ENCODE peak calls at places on chromosomes 7 and 10, in eight cellular contexts. One of them, this sample, is unnamed.

GRCh38 chr7:28483868-28484267 is 71.5 kb downstream of the CREB5 start:
- DNase-seq in brain microvascular endothelial cell: no peak
- DNase-seq in cardiac muscle cell: no peak
- DNase-seq in Peyer's patch: no peak
- DNase-seq in AG10803: peak; percentile 89
- DNase-seq in right cardiac atrium: no peak
- DNase-seq in HFF-Myc: peak; percentile 24
- DNase-seq in cardiac fibroblast: peak; percentile 45
- DNase-seq in this sample: no peak

GRCh38 chr10:33421789-33422188 is 87.3 kb upstream of the NRP1 start:
- DNase-seq in Peyer's patch: no peak
- DNase-seq in brain microvascular endothelial cell: peak; percentile 90
- DNase-seq in cardiac fibroblast: peak; percentile 92
- DNase-seq in cardiac muscle cell: peak; percentile 92
- DNase-seq in AG10803: peak; percentile 95
- DNase-seq in HFF-Myc: no peak
- DNase-seq in right cardiac atrium: peak; percentile 53
- DNase-seq in this sample: peak; percentile 58

GRCh38 chr7:92259610-92260247 is 14.0 kb downstream of the ANKIB1 start:
- DNase-seq in AG10803: no peak
- DNase-seq in cardiac fibroblast: no peak
- DNase-seq in HFF-Myc: no peak
- DNase-seq in Peyer's patch: no peak
- DNase-seq in cardiac muscle cell: no peak
- DNase-seq in brain microvascular endothelial cell: no peak
- DNase-seq in right cardiac atrium: no peak
- DNase-seq in this sample: no peak

GRCh38 chr7:112395893-112396292 is 54.4 kb upstream of the IFRD1 start:
- DNase-seq in Peyer's patch: no peak
- DNase-seq in right cardiac atrium: no peak
- DNase-seq in HFF-Myc: no peak
- DNase-seq in cardiac muscle cell: no peak
- DNase-seq in AG10803: no peak
- DNase-seq in cardiac fibroblast: no peak
- DNase-seq in brain microvascular endothelial cell: no peak
- DNase-seq in this sample: no peak

GRCh38 chr10:9707205-9707604 is 1310.5 kb upstream of the CELF2 start:
- DNase-seq in cardiac muscle cell: no peak
- DNase-seq in cardiac fibroblast: no peak
- DNase-seq in Peyer's patch: no peak
- DNase-seq in AG10803: no peak
- DNase-seq in brain microvascular endothelial cell: no peak
- DNase-seq in HFF-Myc: no peak
- DNase-seq in right cardiac atrium: no peak
- DNase-seq in this sample: no peak

GRCh38 chr10:110010076-110011069 is 2.6 kb downstream of the ADD3 start:
- DNase-seq in right cardiac atrium: no peak
- DNase-seq in cardiac fibroblast: no peak
- DNase-seq in brain microvascular endothelial cell: no peak
- DNase-seq in HFF-Myc: no peak
- DNase-seq in AG10803: no peak
- DNase-seq in cardiac muscle cell: no peak
- DNase-seq in Peyer's patch: no peak
- DNase-seq in this sample: no peak

GRCh38 chr7:135117096-135117495 is 30.8 kb upstream of the TMEM140 start:
- DNase-seq in cardiac fibroblast: no peak
- DNase-seq in Peyer's patch: no peak
- DNase-seq in brain microvascular endothelial cell: no peak
- DNase-seq in cardiac muscle cell: no peak
- DNase-seq in AG10803: peak; percentile 2
- DNase-seq in HFF-Myc: no peak
- DNase-seq in right cardiac atrium: no peak
- DNase-seq in this sample: peak; percentile 52

GRCh38 chr10:6062101-6062771 is at the start of gene IL2RA:
- DNase-seq in AG10803: no peak
- DNase-seq in brain microvascular endothelial cell: no peak
- DNase-seq in cardiac muscle cell: no peak
- DNase-seq in right cardiac atrium: no peak
- DNase-seq in Peyer's patch: peak; percentile 85
- DNase-seq in HFF-Myc: no peak
- DNase-seq in cardiac fibroblast: no peak
- DNase-seq in this sample: no peak

GRCh38 chr7:104934665-104935064 is 79.3 kb upstream of the KMT2E start:
- DNase-seq in Peyer's patch: no peak
- DNase-seq in cardiac fibroblast: no peak
- DNase-seq in AG10803: no peak
- DNase-seq in brain microvascular endothelial cell: no peak
- DNase-seq in cardiac muscle cell: no peak
- DNase-seq in HFF-Myc: no peak
- DNase-seq in right cardiac atrium: no peak
- DNase-seq in this sample: no peak

GRCh38 chr7:1678070-1678543 is 8.0 kb downstream of the ELFN1 start:
- DNase-seq in AG10803: no peak
- DNase-seq in right cardiac atrium: no peak
- DNase-seq in Peyer's patch: peak; percentile 25
- DNase-seq in HFF-Myc: no peak
- DNase-seq in cardiac muscle cell: no peak
- DNase-seq in cardiac fibroblast: no peak
- DNase-seq in brain microvascular endothelial cell: no peak
- DNase-seq in this sample: no peak

GRCh38 chr7:106997487-106998271 is 46.8 kb upstream of the PRKAR2B start:
- DNase-seq in Peyer's patch: no peak
- DNase-seq in AG10803: no peak
- DNase-seq in cardiac muscle cell: no peak
- DNase-seq in brain microvascular endothelial cell: no peak
- DNase-seq in right cardiac atrium: no peak
- DNase-seq in cardiac fibroblast: no peak
- DNase-seq in HFF-Myc: no peak
- DNase-seq in this sample: no peak

GRCh38 chr7:122535086-122535485 is 163.8 kb downstream of the RNF133 start:
- DNase-seq in HFF-Myc: no peak
- DNase-seq in cardiac fibroblast: no peak
- DNase-seq in AG10803: no peak
- DNase-seq in brain microvascular endothelial cell: no peak
- DNase-seq in cardiac muscle cell: no peak
- DNase-seq in right cardiac atrium: no peak
- DNase-seq in Peyer's patch: no peak
- DNase-seq in this sample: peak; percentile 15

GRCh38 chr7:149721084-149721601 is 52.2 kb downstream of the ZNF467 start:
- DNase-seq in Peyer's patch: peak; percentile 21
- DNase-seq in right cardiac atrium: no peak
- DNase-seq in HFF-Myc: no peak
- DNase-seq in AG10803: no peak
- DNase-seq in cardiac muscle cell: no peak
- DNase-seq in cardiac fibroblast: no peak
- DNase-seq in brain microvascular endothelial cell: no peak
- DNase-seq in this sample: no peak

GRCh38 chr7:80346704-80347103 is 165.2 kb downstream of the GNAT3 start:
- DNase-seq in AG10803: peak; percentile 67
- DNase-seq in HFF-Myc: no peak
- DNase-seq in brain microvascular endothelial cell: no peak
- DNase-seq in cardiac fibroblast: peak; percentile 74
- DNase-seq in right cardiac atrium: no peak
- DNase-seq in Peyer's patch: no peak
- DNase-seq in cardiac muscle cell: peak; percentile 57
- DNase-seq in this sample: no peak

GRCh38 chr10:86348321-86349210 is 18.0 kb downstream of the GRID1 start:
- DNase-seq in cardiac muscle cell: peak; percentile 7
- DNase-seq in brain microvascular endothelial cell: no peak
- DNase-seq in HFF-Myc: no peak
- DNase-seq in Peyer's patch: no peak
- DNase-seq in cardiac fibroblast: no peak
- DNase-seq in AG10803: no peak
- DNase-seq in right cardiac atrium: peak; percentile 53
- DNase-seq in this sample: no peak

GRCh38 chr10:46283217-46283944 is 3.4 kb upstream of the ANTXRL start:
- DNase-seq in Peyer's patch: no peak
- DNase-seq in cardiac fibroblast: peak; percentile 11
- DNase-seq in AG10803: no peak
- DNase-seq in brain microvascular endothelial cell: no peak
- DNase-seq in HFF-Myc: no peak
- DNase-seq in right cardiac atrium: no peak
- DNase-seq in cardiac muscle cell: no peak
- DNase-seq in this sample: no peak
- H3K4me3 ChIP-seq in Peyer's patch: peak overlapping the region; percentile 54
- H3K4me3 ChIP-seq in cardiac fibroblast: peak overlapping the region; percentile 50
- H3K4me3 ChIP-seq in AG10803: peak overlapping the region; percentile 54
- H3K4me3 ChIP-seq in brain microvascular endothelial cell: peak overlapping the region; percentile 31
- H3K4me3 ChIP-seq in HFF-Myc: peak overlapping the region; percentile 30
- H3K4me3 ChIP-seq in right cardiac atrium: peak overlapping the region; percentile 60
- H3K4me3 ChIP-seq in cardiac muscle cell: peak overlapping the region; percentile 49
- H3K4me3 ChIP-seq in this sample: no peak overlapping the region

GRCh38 chr10:30454744-30455498 is 20.9 kb downstream of the MAP3K8 start:
- DNase-seq in Peyer's patch: no peak
- DNase-seq in cardiac fibroblast: peak; percentile 98
- DNase-seq in HFF-Myc: no peak
- DNase-seq in cardiac muscle cell: peak; percentile 98
- DNase-seq in right cardiac atrium: no peak
- DNase-seq in brain microvascular endothelial cell: peak; percentile 72
- DNase-seq in AG10803: peak; percentile 97
- DNase-seq in this sample: peak; percentile 78
- H3K4me3 ChIP-seq in Peyer's patch: no peak overlapping the region
- H3K4me3 ChIP-seq in cardiac fibroblast: no peak overlapping the region
- H3K4me3 ChIP-seq in HFF-Myc: no peak overlapping the region
- H3K4me3 ChIP-seq in cardiac muscle cell: no peak overlapping the region
- H3K4me3 ChIP-seq in right cardiac atrium: no peak overlapping the region
- H3K4me3 ChIP-seq in brain microvascular endothelial cell: no peak overlapping the region
- H3K4me3 ChIP-seq in AG10803: peak overlapping the region; percentile 18
- H3K4me3 ChIP-seq in this sample: no peak overlapping the region

GRCh38 chr7:154837087-154837486 is 165.8 kb downstream of the PAXIP1 start:
- DNase-seq in right cardiac atrium: no peak
- DNase-seq in cardiac fibroblast: no peak
- DNase-seq in AG10803: no peak
- DNase-seq in Peyer's patch: no peak
- DNase-seq in brain microvascular endothelial cell: no peak
- DNase-seq in cardiac muscle cell: no peak
- DNase-seq in HFF-Myc: no peak
- DNase-seq in this sample: no peak

GRCh38 chr7:154833839-154834238 is 169.1 kb downstream of the PAXIP1 start:
- DNase-seq in cardiac fibroblast: no peak
- DNase-seq in brain microvascular endothelial cell: no peak
- DNase-seq in AG10803: no peak
- DNase-seq in HFF-Myc: no peak
- DNase-seq in Peyer's patch: no peak
- DNase-seq in right cardiac atrium: no peak
- DNase-seq in cardiac muscle cell: no peak
- DNase-seq in this sample: no peak

GRCh38 chr7:154835924-154836529 is 166.9 kb downstream of the PAXIP1 start:
- DNase-seq in AG10803: no peak
- DNase-seq in brain microvascular endothelial cell: no peak
- DNase-seq in cardiac muscle cell: no peak
- DNase-seq in right cardiac atrium: no peak
- DNase-seq in Peyer's patch: no peak
- DNase-seq in cardiac fibroblast: no peak
- DNase-seq in HFF-Myc: no peak
- DNase-seq in this sample: no peak

GRCh38 chr7:154837622-154838021 is 165.3 kb downstream of the PAXIP1 start:
- DNase-seq in Peyer's patch: no peak
- DNase-seq in cardiac muscle cell: no peak
- DNase-seq in HFF-Myc: no peak
- DNase-seq in cardiac fibroblast: no peak
- DNase-seq in brain microvascular endothelial cell: no peak
- DNase-seq in right cardiac atrium: no peak
- DNase-seq in AG10803: no peak
- DNase-seq in this sample: no peak

DNA sequence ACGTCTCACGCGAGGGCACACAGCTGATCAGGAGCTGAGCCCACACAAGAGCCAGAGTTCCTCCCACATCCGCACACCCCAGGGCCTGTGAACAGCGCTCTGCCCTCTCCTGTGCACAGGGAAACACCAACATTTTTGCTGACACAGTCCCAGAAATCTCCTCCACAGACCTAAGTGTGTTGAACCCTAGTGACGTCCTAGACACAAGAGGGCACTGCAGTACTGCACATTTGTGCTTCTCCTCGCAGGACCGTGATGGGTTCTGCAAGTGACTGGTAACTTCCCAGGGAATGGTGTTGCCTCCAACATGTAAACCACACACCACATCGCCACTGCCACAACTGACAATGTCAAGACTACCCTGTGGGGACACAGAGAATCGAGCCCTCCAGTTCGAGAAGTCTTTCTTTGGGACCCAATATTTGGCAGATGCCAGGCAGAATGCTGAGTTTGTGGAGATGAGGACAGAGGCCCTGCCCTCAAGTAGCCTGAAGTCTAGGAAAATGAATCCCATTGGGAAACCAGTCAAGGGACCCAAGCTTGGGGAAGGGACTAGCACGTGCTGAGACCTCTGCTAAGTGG is 170.3 kb downstream of the PAXIP1 start:
- DNase-seq in cardiac fibroblast: no peak
- DNase-seq in HFF-Myc: no peak
- DNase-seq in Peyer's patch: peak; percentile 68
- DNase-seq in brain microvascular endothelial cell: no peak
- DNase-seq in right cardiac atrium: no peak
- DNase-seq in AG10803: no peak
- DNase-seq in cardiac muscle cell: no peak
- DNase-seq in this sample: no peak
- H3K4me3 ChIP-seq in cardiac fibroblast: no peak overlapping the region
- H3K4me3 ChIP-seq in HFF-Myc: no peak overlapping the region
- H3K4me3 ChIP-seq in Peyer's patch: no peak overlapping the region
- H3K4me3 ChIP-seq in brain microvascular endothelial cell: no peak overlapping the region
- H3K4me3 ChIP-seq in right cardiac atrium: no peak overlapping the region
- H3K4me3 ChIP-seq in AG10803: no peak overlapping the region
- H3K4me3 ChIP-seq in cardiac muscle cell: no peak overlapping the region
- H3K4me3 ChIP-seq in this sample: no peak overlapping the region

GRCh38 chr10:29634105-29634504 is 666 bp downstream of the SVIL start:
- DNase-seq in cardiac fibroblast: no peak
- DNase-seq in HFF-Myc: no peak
- DNase-seq in brain microvascular endothelial cell: no peak
- DNase-seq in AG10803: no peak
- DNase-seq in right cardiac atrium: no peak
- DNase-seq in cardiac muscle cell: no peak
- DNase-seq in Peyer's patch: no peak
- DNase-seq in this sample: no peak

GRCh38 chr10:29636178-29636577 is 1.4 kb upstream of the SVIL start:
- DNase-seq in HFF-Myc: peak; percentile 54
- DNase-seq in brain microvascular endothelial cell: peak; percentile 73
- DNase-seq in cardiac muscle cell: peak; percentile 83
- DNase-seq in right cardiac atrium: no peak
- DNase-seq in AG10803: peak; percentile 57
- DNase-seq in Peyer's patch: no peak
- DNase-seq in cardiac fibroblast: peak; percentile 91
- DNase-seq in this sample: no peak

GRCh38 chr10:29637537-29637936 is 2.8 kb upstream of the SVIL start:
- DNase-seq in AG10803: no peak
- DNase-seq in HFF-Myc: no peak
- DNase-seq in cardiac fibroblast: no peak
- DNase-seq in Peyer's patch: no peak
- DNase-seq in cardiac muscle cell: no peak
- DNase-seq in right cardiac atrium: no peak
- DNase-seq in brain microvascular endothelial cell: no peak
- DNase-seq in this sample: no peak

GRCh38 chr10:29634764-29635625 is at the start of gene SVIL:
- DNase-seq in AG10803: peak; percentile 74
- DNase-seq in HFF-Myc: peak; percentile 52
- DNase-seq in brain microvascular endothelial cell: peak; percentile 92
- DNase-seq in right cardiac atrium: peak; percentile 72
- DNase-seq in Peyer's patch: peak; percentile 62
- DNase-seq in cardiac muscle cell: peak; percentile 71
- DNase-seq in cardiac fibroblast: peak; percentile 90
- DNase-seq in this sample: no peak

GRCh38 chr10:29635711-29636144 is 957 bp upstream of the SVIL start:
- DNase-seq in Peyer's patch: no peak
- DNase-seq in AG10803: no peak
- DNase-seq in cardiac muscle cell: peak; percentile 71
- DNase-seq in cardiac fibroblast: peak; percentile 61
- DNase-seq in right cardiac atrium: no peak
- DNase-seq in HFF-Myc: no peak
- DNase-seq in brain microvascular endothelial cell: peak; percentile 64
- DNase-seq in this sample: no peak
- H3K4me3 ChIP-seq in Peyer's patch: no peak overlapping the region
- H3K4me3 ChIP-seq in AG10803: no peak overlapping the region
- H3K4me3 ChIP-seq in cardiac muscle cell: peak overlapping the region; percentile 95
- H3K4me3 ChIP-seq in cardiac fibroblast: no peak overlapping the region
- H3K4me3 ChIP-seq in right cardiac atrium: peak overlapping the region; percentile 26
- H3K4me3 ChIP-seq in HFF-Myc: no peak overlapping the region
- H3K4me3 ChIP-seq in brain microvascular endothelial cell: peak overlapping the region; percentile 9
- H3K4me3 ChIP-seq in this sample: no peak overlapping the region